ENCODE peak calls at places on chromosomes 5 and 9, in eight cellular contexts. V, S, H, B, D, X, M and C are unnamed samples.

GRCh38 chr5:132559661-132560060 is 2.9 kb downstream of the RAD50 start:
- DNase-seq in D (no peak), X (no peak), B (no peak), M (no peak), H (no peak), V (no peak), S (no peak), C (no peak)

GRCh38 chr9:133321411-133321935 is 14.5 kb downstream of the SURF6 start:
- DNase-seq in X (no peak), B (no peak), V (no peak), D (no peak), H (no peak), M (no peak), S (no peak), C (no peak)

GRCh38 chr5:146851133-146851532 is 27.4 kb downstream of the PPP2R2B start:
- DNase-seq in B (no peak), X (no peak), V (no peak), H (no peak), M (no peak), D (no peak), S (no peak), C (no peak)

GRCh38 chr5:65811004-65811403 is 89.0 kb downstream of the NLN start:
- DNase-seq in H (peak; percentile 78), X (no peak), V (no peak), D (no peak), S (no peak), B (no peak), M (peak; percentile 52), C (no peak)

GRCh38 chr9:114163517-114163924 is 8.2 kb downstream of the COL27A1 start:
- DNase-seq in S (no peak), H (peak; percentile 79), M (peak; percentile 91), V (no peak), X (peak; percentile 65), D (peak; percentile 67), B (no peak), C (no peak)

GRCh38 chr5:160843240-160843639 is 8.8 kb downstream of the ATP10B start:
- DNase-seq in X (no peak), H (no peak), B (no peak), M (no peak), V (peak; percentile 52), D (no peak), S (no peak), C (no peak)

GRCh38 chr9:27528886-27529315 is 713 bp downstream of the MOB3B start:
- DNase-seq in H (no peak), V (peak; percentile 63), B (no peak), M (peak; percentile 83), X (peak; percentile 80), D (peak; percentile 74), S (no peak), C (peak; percentile 49)

GRCh38 chr9:79617395-79617794 is 45.6 kb downstream of the TLE4 start:
- DNase-seq in D (peak; percentile 56), X (no peak), M (no peak), H (peak; percentile 69), B (no peak), S (no peak), V (no peak), C (no peak)

GRCh38 chr5:160835376-160835775 is 16.6 kb downstream of the ATP10B start:
- DNase-seq in M (no peak), H (no peak), B (no peak), X (no peak), V (no peak), D (no peak), S (no peak), C (no peak)

GRCh38 chr5:142046191-142046590 is 33.4 kb upstream of the GNPDA1 start:
- DNase-seq in S (no peak), D (no peak), B (no peak), H (no peak), V (no peak), M (no peak), X (no peak), C (no peak)

GRCh38 chr9:115764649-115765048 is 388.9 kb upstream of the PAPPA start:
- DNase-seq in S (no peak), X (no peak), B (no peak), D (no peak), V (no peak), H (peak; percentile 44), M (no peak), C (no peak)

GRCh38 chr9:126915281-126915816 is 767 bp downstream of the RALGPS1 start:
- DNase-seq in H (no peak), X (peak; percentile 76), S (no peak), D (peak; percentile 49), B (no peak), M (peak; percentile 94), V (peak; percentile 26), C (no peak)

GRCh38 chr9:37144762-37145161 is 24.4 kb downstream of the ZCCHC7 start:
- DNase-seq in M (no peak), S (no peak), X (peak; percentile 45), H (peak; percentile 42), D (no peak), V (peak; percentile 66), B (no peak), C (no peak)

GRCh38 chr5:35177783-35178182 is 52.5 kb downstream of the PRLR start:
- DNase-seq in M (no peak), S (no peak), D (no peak), V (no peak), B (no peak), H (no peak), X (no peak), C (no peak)

GRCh38 chr5:2192496-2192895 is 309.8 kb upstream of the IRX4 start:
- DNase-seq in D (no peak), B (no peak), S (no peak), H (no peak), X (no peak), M (no peak), V (no peak), C (no peak)

GRCh38 chr9:113056191-113057106 is at the start of gene ZFP37:
- DNase-seq in M (peak; percentile 95), V (peak; percentile 89), S (peak; percentile 39), H (peak; percentile 96), X (peak; percentile 95), B (peak; percentile 91), D (peak; percentile 95), C (peak; percentile 85)

GRCh38 chr5:90709323-90710148 is 150.9 kb downstream of the ADGRV1 start:
- DNase-seq in V (no peak), S (no peak), D (no peak), B (peak; percentile 1), H (peak; percentile 54), X (peak; percentile 74), M (peak; percentile 67), C (no peak)

GRCh38 chr5:90707698-90708097 is 149.1 kb downstream of the ADGRV1 start:
- DNase-seq in S (no peak), D (no peak), X (no peak), V (no peak), B (no peak), H (no peak), M (no peak), C (no peak)
- H3K4me3 ChIP-seq in S (no peak overlapping the region), D (no peak overlapping the region), X (no peak overlapping the region), V (no peak overlapping the region), B (no peak overlapping the region), H (no peak overlapping the region), M (no peak overlapping the region), C (no peak overlapping the region)

DNA sequence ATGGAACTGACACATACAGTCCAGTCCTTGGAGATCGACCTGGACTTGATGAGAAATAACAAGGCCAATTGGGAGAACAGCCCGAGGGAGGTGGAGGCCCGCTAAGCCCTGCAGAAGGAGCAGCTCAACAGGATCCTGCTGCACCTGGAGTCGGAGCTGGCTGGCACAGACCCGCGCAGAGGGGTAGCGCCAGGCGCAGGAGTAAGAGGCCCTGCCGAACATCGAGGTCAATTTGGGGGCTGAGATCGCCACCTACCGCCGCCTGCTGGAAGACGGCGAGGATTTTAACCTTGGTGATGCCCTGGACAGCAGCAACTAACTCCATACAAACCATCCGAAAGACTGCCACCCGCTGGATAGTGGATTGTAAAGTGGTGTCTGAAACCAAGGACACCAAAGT is 1610.1 kb upstream of the ACO1 start:
- DNase-seq in V (no peak), M (no peak), D (no peak), X (peak; percentile 38), H (no peak), S (no peak), B (no peak), C (no peak)
- TF ChIP-seq CTCF in V (no peak), M (peak; percentile 3), D (no peak), X (peak; percentile 51), H (no peak), S (no peak), B (no peak), C (no peak)

DNA sequence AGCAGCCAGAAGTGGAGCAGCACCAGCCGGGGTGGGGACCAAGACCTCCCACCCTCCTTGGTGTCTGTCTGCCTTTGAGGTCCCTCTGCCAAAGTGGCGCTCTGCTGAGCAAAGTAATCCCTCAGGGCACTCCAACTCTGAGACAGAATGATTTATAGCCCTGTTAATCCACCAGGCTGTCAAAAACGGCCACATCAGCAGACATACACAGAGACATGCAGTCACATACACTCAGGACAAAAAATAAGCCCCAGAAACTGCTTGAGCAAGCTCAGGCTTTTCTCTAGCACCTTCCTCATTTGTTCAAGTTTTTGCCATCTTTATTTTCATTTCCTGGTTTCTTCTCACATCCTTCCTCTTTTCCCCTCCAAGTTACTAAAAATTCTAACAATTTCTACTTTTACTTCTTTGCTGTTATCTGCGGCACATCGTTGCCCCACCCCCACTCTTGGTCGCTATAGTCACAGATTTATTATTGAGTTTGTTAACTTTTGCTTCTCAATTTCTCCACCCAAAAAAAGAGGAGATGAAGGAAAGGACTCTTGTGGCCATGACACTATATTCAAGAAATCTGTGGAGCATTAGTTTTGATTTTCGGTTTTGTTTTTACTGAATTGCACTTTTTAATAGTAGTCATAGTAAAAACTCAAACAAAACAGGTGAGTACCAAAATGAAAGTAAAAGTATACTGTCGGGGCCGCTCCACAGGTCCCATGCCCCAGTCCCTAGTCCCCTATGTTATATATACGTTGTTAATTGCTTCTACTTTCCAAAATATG is 17.4 kb upstream of the ADRB2 start:
- DNase-seq in X (no peak), H (no peak), S (no peak), B (no peak), V (peak; percentile 64), M (peak; percentile 28), D (no peak), C (no peak)
- H3K4me3 ChIP-seq in X (no peak overlapping the region), H (no peak overlapping the region), S (peak overlapping the region; percentile 52), B (no peak overlapping the region), V (peak overlapping the region; percentile 51), M (no peak overlapping the region), D (no peak overlapping the region), C (peak overlapping the region; percentile 24)

DNA sequence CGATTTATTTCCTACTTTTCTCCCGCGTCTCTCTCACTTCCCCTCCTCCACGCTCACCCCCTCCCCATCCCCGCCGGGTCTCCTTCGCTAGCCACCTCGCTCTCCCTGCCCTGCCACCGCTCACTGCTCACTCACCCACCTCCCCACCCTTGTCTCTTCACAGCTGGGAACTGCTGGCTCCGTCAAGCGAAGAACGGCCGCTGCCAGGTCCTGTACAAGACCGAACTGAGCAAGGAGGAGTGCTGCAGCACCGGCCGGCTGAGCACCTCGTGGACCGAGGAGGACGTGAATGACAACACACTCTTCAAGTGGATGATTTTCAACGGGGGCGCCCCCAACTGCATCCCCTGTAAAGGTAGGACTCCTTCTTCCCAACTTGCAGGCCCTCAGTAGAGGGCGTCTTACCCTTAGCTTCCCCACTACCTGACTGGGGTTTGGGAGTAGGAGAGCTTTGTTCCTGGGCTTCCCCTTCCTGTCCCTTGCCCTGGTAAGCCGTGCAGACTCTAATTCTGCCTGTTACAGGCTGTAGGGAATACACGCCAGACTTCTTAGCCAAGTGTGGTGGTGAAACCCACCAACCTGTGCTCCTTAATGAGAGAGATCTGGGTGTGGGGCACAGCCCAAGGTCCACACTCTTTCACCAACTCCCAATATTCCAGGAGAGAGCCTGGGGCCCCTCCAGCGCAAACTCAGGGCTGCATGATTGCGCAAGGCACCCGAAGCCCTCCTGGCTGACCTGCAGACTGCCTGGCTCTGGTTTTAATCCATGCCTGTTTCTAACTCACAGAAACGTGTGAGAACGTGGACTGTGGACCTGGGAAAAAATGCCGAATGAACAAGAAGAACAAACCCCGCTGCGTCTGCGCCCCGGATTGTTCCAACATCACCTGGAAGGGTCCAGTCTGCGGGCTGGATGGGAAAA is 2.5 kb downstream of the FST start:
- DNase-seq in D (peak; percentile 33), H (peak; percentile 29), B (no peak), M (peak; percentile 64), V (peak; percentile 28), S (no peak), X (peak; percentile 77), C (no peak)
- TF ChIP-seq CTCF in D (no peak), H (peak; percentile 53), B (peak; percentile 29), M (peak; percentile 44), V (peak; percentile 45), S (no peak), X (peak; percentile 67), C (no peak)